ENCODE peak calls at places on chromosomes 1 and 21, in six cellular contexts. N is tibial artery, U is progenitor cell of endocrine pancreas, B is fibroblast of lung, T is NCI-H748 treated with DMSO at 0.1 percent for 48 hours, D is occipital lobe. X is an unnamed sample.

GRCh38 chr1:41411229-41411628 is 50.0 kb downstream of the FOXO6 start:
- DNase-seq in N (no peak), U (no peak), B (no peak), T (no peak), D (no peak), X (no peak)

GRCh38 chr1:47927165-47927564 is 70.0 kb downstream of the TRABD2B start:
- DNase-seq in N (no peak), U (no peak), B (no peak), T (no peak), D (no peak), X (peak)

GRCh38 chr1:32878183-32878582 is 7.5 kb upstream of the FNDC5 start:
- DNase-seq in N (no peak), U (no peak), B (no peak), T (no peak), D (no peak), X (no peak)

GRCh38 chr1:237327061-237327460 is 285.1 kb downstream of the RYR2 start:
- DNase-seq in N (no peak), U (no peak), B (peak), T (no peak), D (no peak), X (no peak)

GRCh38 chr21:36721817-36722216 is 22.9 kb downstream of the SIM2 start:
- DNase-seq in N (no peak), U (no peak), B (no peak), T (no peak), D (no peak), X (no peak)

GRCh38 chr1:174704300-174704699 is 256.5 kb downstream of the GPR52 start:
- DNase-seq in N (no peak), U (no peak), B (no peak), T (no peak), D (no peak), X (no peak)

GRCh38 chr1:205228052-205228451 is 306 bp downstream of the TMCC2 start:
- DNase-seq in N (no peak), U (no peak), B (no peak), T (no peak), D (no peak), X (peak)

GRCh38 chr1:157403203-157403602 is 149.1 kb downstream of the FCRL5 start:
- DNase-seq in N (no peak), U (no peak), B (no peak), T (no peak), D (no peak), X (no peak)

GRCh38 chr21:24420694-24421093 is 1186.6 kb downstream of the MRPL39 start:
- DNase-seq in N (no peak), U (no peak), B (no peak), T (no peak), D (no peak), X (no peak)

GRCh38 chr1:159945483-159946241 is at the start of gene IGSF9:
- DNase-seq in N (peak), U (peak), B (peak), T (peak), D (peak), X (peak)

GRCh38 chr1:201011616-201012015 is 11.9 kb downstream of the KIF21B start:
- DNase-seq in N (no peak), U (no peak), B (no peak), T (no peak), D (no peak), X (no peak)

GRCh38 chr1:176880954-176881595 is 283.4 kb downstream of the ASTN1 start:
- DNase-seq in N (peak), U (peak), B (peak), T (peak), D (peak), X (peak)

GRCh38 chr1:228434674-228435073 is 18.0 kb upstream of the TRIM17 start:
- DNase-seq in N (no peak), U (no peak), B (peak), T (no peak), D (no peak), X (no peak)

GRCh38 chr1:82317671-82318070 is 516.9 kb downstream of the ADGRL2 start:
- DNase-seq in N (no peak), U (no peak), B (no peak), T (no peak), D (no peak), X (no peak)

GRCh38 chr1:119815361-119815760 is 4.1 kb upstream of the REG4 start:
- DNase-seq in N (no peak), U (no peak), B (peak), T (no peak), D (no peak), X (no peak)

GRCh38 chr1:154996966-154997701 is 3.7 kb downstream of the LENEP start:
- DNase-seq in N (no peak), U (no peak), B (no peak), T (no peak), D (no peak), X (peak)

GRCh38 chr21:38958940-38959685 is 153.4 kb downstream of the ETS2 start:
- DNase-seq in N (peak), U (no peak), B (peak), T (no peak), D (no peak), X (peak)

GRCh38 chr1:204641936-204642335 is 43.6 kb downstream of the LRRN2 start:
- DNase-seq in N (no peak), U (no peak), B (no peak), T (no peak), D (no peak), X (no peak)

GRCh38 chr1:176203735-176204134 is 3.4 kb downstream of the COP1 start:
- DNase-seq in N (no peak), U (no peak), B (no peak), T (no peak), D (no peak), X (no peak)

GRCh38 chr1:220751130-220751529 is 3.0 kb downstream of the MTARC2 start:
- DNase-seq in N (no peak), U (no peak), B (no peak), T (no peak), D (no peak), X (no peak)

GRCh38 chr1:30778156-30778978 is 20.8 kb upstream of the LAPTM5 start:
- DNase-seq in N (no peak), U (no peak), B (peak), T (no peak), D (peak), X (peak)

GRCh38 chr1:201663777-201664176 is 124.8 kb downstream of the NAV1 start:
- DNase-seq in N (no peak), U (no peak), B (no peak), T (no peak), D (no peak), X (no peak)

GRCh38 chr1:153572569-153573015 is 6.9 kb upstream of the S100A2 start:
- DNase-seq in N (peak), U (no peak), B (peak), T (peak), D (peak), X (peak)

GRCh38 chr1:80441664-80442063 is 1359.1 kb upstream of the ADGRL2 start:
- DNase-seq in N (no peak), U (no peak), B (peak), T (no peak), D (no peak), X (no peak)

GRCh38 chr1:36743286-36744005 is 260.7 kb upstream of the CSF3R start:
- DNase-seq in N (no peak), U (no peak), B (no peak), T (no peak), D (no peak), X (no peak)